ENCODE peak calls at places on chromosomes 16 and 17, in nine cellular contexts. T is thoracic aorta; N is naive thymus-derived CD4-positive, alpha-beta T cell; E is OCI-LY7; B is Peyer's patch; Y is colonic mucosa; F is HCT116; Z is IMR-90; W is A549. K is an unnamed sample. For H3K4me1, the result is how much of the 10 kb centered on the place peaks cover.

GRCh38 chr17:41308251-41308917 is 725 bp downstream of the KRTAP16-1 start:
- DNase-seq in T (no peak), N (peak), E (peak), B (peak), Y (no peak), F (no peak), Z (no peak), W (no peak), K (peak)

GRCh38 chr17:4509402-4509801 is 10.7 kb downstream of the SPNS2 start:
- DNase-seq in T (no peak), N (no peak), E (peak), B (no peak), Y (no peak), F (no peak), Z (no peak), W (no peak), K (no peak)

GRCh38 chr16:55379876-55380390 is 55.9 kb downstream of the IRX6 start:
- DNase-seq in T (no peak), N (no peak), E (no peak), B (no peak), Y (no peak), F (no peak), Z (no peak), W (no peak), K (no peak)

GRCh38 chr16:11093578-11094074 is 149.3 kb downstream of the CLEC16A start:
- DNase-seq in T (no peak), N (no peak), E (no peak), B (peak), Y (peak), F (no peak), Z (no peak), W (no peak), K (no peak)

GRCh38 chr16:9047689-9048301 is 43.6 kb upstream of the HAPSTR1 start:
- DNase-seq in T (peak), N (no peak), E (no peak), B (peak), Y (peak), F (peak), Z (peak), W (peak), K (peak)

GRCh38 chr16:72530434-72530833 is 358.5 kb upstream of the PMFBP1 start:
- DNase-seq in T (no peak), N (no peak), E (no peak), B (no peak), Y (no peak), F (peak), Z (peak), W (no peak), K (no peak)

GRCh38 chr16:54067317-54068065 is 219.1 kb downstream of the IRX3 start:
- DNase-seq in T (no peak), N (no peak), E (no peak), B (no peak), Y (no peak), F (no peak), Z (no peak), W (no peak), K (no peak)

GRCh38 chr16:11379420-11379819 is 34.2 kb downstream of the RMI2 start:
- DNase-seq in T (no peak), N (no peak), E (no peak), B (no peak), Y (no peak), F (no peak), Z (peak), W (no peak), K (no peak)

GRCh38 chr17:75701288-75701687 is 20.0 kb upstream of the ITGB4 start:
- DNase-seq in T (no peak), N (no peak), E (no peak), B (no peak), Y (no peak), F (no peak), Z (no peak), W (no peak), K (no peak)

GRCh38 chr17:48478224-48479013 is 48.4 kb upstream of the SKAP1 start:
- DNase-seq in T (no peak), N (no peak), E (no peak), B (peak), Y (no peak), F (no peak), Z (no peak), W (no peak), K (no peak)

GRCh38 chr17:42748906-42749798 is 4.3 kb upstream of the EZH1 start:
- DNase-seq in T (no peak), N (no peak), E (no peak), B (no peak), Y (no peak), F (no peak), Z (no peak), W (no peak), K (no peak)

GRCh38 chr17:66842959-66843358 is 8.0 kb downstream of the CACNG5 start:
- DNase-seq in T (no peak), N (no peak), E (no peak), B (no peak), Y (no peak), F (no peak), Z (no peak), W (no peak), K (no peak)

GRCh38 chr17:313231-313630 is 39.4 kb downstream of the RPH3AL start:
- DNase-seq in T (no peak), N (no peak), E (no peak), B (no peak), Y (no peak), F (no peak), Z (no peak), W (no peak), K (no peak)

GRCh38 chr17:13395346-13395745 is 206.4 kb downstream of the HS3ST3A1 start:
- DNase-seq in T (no peak), N (no peak), E (no peak), B (no peak), Y (no peak), F (no peak), Z (no peak), W (no peak), K (no peak)

GRCh38 chr16:87212026-87212425 is 105.2 kb downstream of the C16orf95 start:
- DNase-seq in T (no peak), N (no peak), E (no peak), B (no peak), Y (no peak), F (no peak), Z (peak), W (no peak), K (no peak)

GRCh38 chr17:77184474-77184873 is 43.7 kb downstream of the SEC14L1 start:
- DNase-seq in T (no peak), N (no peak), E (no peak), B (no peak), Y (no peak), F (no peak), Z (no peak), W (no peak), K (no peak)

GRCh38 chr17:42361781-42362186 is 26.5 kb downstream of the STAT3 start:
- DNase-seq in T (no peak), N (no peak), E (no peak), B (no peak), Y (peak), F (no peak), Z (no peak), W (no peak), K (no peak)

GRCh38 chr16:68509381-68509780 is 29.7 kb upstream of the ZFP90 start:
- DNase-seq in T (no peak), N (no peak), E (no peak), B (no peak), Y (no peak), F (no peak), Z (no peak), W (no peak), K (no peak)

GRCh38 chr16:14364386-14365199 is 265.5 kb downstream of the PARN start:
- DNase-seq in T (no peak), N (no peak), E (no peak), B (no peak), Y (no peak), F (peak), Z (peak), W (peak), K (peak)

GRCh38 chr16:17177242-17177967 is 293.4 kb downstream of the XYLT1 start:
- DNase-seq in T (no peak), N (no peak), E (no peak), B (no peak), Y (no peak), F (no peak), Z (peak), W (no peak), K (no peak)
- H3K4me1 ChIP-seq in T (under half), N (under half), E (under half), B (under half), Y (under half), F (under half), Z (under half), W (under half), K (under half)

GRCh38 chr17:39615434-39615833 is 7.7 kb upstream of the NEUROD2 start:
- DNase-seq in T (no peak), N (no peak), E (no peak), B (no peak), Y (no peak), F (no peak), Z (no peak), W (no peak), K (no peak)
- H3K4me1 ChIP-seq in T (under half), N (under half), E (under half), B (under half), Y (under half), F (under half), Z (under half), W (under half), K (under half)

DNA sequence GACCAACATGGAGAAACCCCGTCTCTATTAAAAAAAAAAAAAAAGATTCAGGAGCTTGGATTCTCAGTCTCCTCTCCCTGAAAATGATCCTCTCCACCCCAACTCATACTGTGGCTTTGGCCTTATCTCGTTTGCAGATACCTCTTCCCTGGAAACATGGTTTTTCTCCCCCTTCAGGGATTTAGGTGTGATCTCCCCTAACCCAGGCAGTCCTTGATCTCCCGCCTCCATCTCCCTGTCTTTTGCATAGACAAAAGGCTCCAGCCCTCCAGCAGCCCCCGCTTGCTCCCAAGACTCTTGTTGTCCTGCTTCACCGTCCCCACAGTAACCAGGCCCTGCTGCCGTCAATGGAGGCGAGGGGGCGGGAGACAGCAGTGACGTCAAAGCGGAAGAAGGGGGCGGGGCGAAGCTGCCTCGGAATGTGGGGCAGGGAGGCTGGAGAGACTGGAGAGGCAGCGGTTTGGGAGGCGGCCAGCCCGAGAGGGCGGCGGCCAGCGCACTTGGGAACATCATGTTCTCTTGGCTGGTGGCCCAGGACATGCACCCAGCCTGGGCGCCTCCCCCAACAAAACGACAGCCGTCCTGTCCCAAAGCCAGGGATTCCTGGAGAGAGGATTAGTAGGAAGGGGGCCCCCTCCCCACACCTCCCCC is 1.9 kb upstream of the PER1 start:
- DNase-seq in T (peak), N (peak), E (peak), B (peak), Y (peak), F (peak), Z (peak), W (peak), K (peak)
- H3K4me1 ChIP-seq in T (under half), N (half or more), E (half or more), B (under half), Y (under half), F (half or more), Z (under half), W (under half), K (under half)

GRCh38 chr17:29110372-29110757 is 67.4 kb downstream of the PIPOX start:
- DNase-seq in T (no peak), N (no peak), E (no peak), B (no peak), Y (no peak), F (no peak), Z (no peak), W (no peak), K (no peak)

GRCh38 chr17:29114141-29114540 is 66.1 kb downstream of the MYO18A start:
- DNase-seq in T (no peak), N (no peak), E (no peak), B (no peak), Y (no peak), F (no peak), Z (no peak), W (no peak), K (no peak)

GRCh38 chr17:29113334-29113733 is 66.9 kb downstream of the MYO18A start:
- DNase-seq in T (no peak), N (no peak), E (peak), B (no peak), Y (no peak), F (no peak), Z (no peak), W (no peak), K (peak)

GRCh38 chr17:29111816-29112499 is 68.2 kb downstream of the MYO18A start:
- DNase-seq in T (no peak), N (peak), E (peak), B (peak), Y (peak), F (no peak), Z (peak), W (peak), K (peak)

DNA sequence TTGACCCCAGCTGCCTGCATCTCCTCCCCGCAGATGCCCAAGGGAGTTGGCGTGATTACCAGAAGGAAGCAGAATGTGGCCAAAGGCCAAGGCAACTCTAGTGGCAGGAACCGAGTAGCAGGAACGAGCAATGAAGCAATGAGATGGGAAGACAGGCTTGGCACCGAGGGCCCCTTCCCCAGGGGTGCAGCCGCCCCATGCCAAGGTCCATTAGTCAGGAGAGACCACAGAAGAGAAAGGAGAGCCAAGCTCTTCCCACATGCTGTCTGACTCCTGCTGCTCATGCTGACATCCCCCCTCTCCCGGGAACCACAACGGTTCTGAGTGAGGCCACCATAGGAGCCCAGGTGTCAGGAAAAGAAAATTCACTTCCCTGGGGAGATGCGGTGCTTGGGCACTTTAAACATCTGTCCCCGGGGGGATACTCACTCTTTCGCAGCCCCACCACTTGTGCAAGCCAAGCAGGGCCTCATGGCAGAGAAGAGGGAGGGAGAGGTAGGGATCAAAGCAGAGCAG is 67.4 kb downstream of the MYO18A start:
- DNase-seq in T (no peak), N (no peak), E (no peak), B (no peak), Y (no peak), F (no peak), Z (no peak), W (no peak), K (peak)
- H3K4me1 ChIP-seq in T (under half), N (under half), E (under half), B (under half), Y (under half), F (under half), Z (under half), W (under half), K (half or more)

GRCh38 chr17:29573558-29573870 is 5.0 kb downstream of the TP53I13 start:
- DNase-seq in T (no peak), N (no peak), E (no peak), B (no peak), Y (no peak), F (no peak), Z (no peak), W (no peak), K (no peak)
- H3K4me1 ChIP-seq in T (under half), N (under half), E (under half), B (under half), Y (under half), F (under half), Z (under half), W (under half), K (under half)

DNA sequence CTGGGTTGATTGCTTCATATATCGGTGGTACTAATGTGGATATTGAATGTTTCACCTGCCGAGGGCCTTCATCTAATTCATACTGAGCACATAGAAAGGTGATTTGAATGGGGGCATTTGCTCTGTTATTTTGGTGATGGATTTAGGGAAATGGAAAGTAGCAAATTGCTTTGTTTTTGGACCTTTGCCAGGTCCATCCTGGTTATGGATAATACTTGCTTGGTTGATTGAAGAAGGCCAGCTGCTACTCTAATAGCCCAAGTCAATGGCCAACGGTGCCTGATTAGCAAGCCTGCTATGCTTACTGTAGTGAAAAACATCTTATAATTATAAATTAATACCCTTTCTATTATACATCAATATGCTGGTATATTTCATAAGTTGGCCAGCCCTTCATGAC is 253.6 kb downstream of the CDH13 start:
- DNase-seq in T (no peak), N (no peak), E (no peak), B (no peak), Y (no peak), F (no peak), Z (no peak), W (no peak), K (peak)
- H3K4me1 ChIP-seq in T (under half), N (under half), E (under half), B (under half), Y (under half), F (under half), Z (under half), W (under half), K (under half)